ENCODE peak calls at places on chromosomes 11 and 22, in seven cellular contexts. D is EH; W is nephron progenitor cell; E is NCI-H2029 treated with DMSO at 0.1 percent for 48 hours; G is nucleus accumbens; A is left cardiac atrium; Z is activated CD4-positive, alpha-beta memory T cell treated with anti-CD3 and anti-CD28 coated beads, Interleukin-2, amount 10 ng/mL, durations not matched to agents 7 days and 5 days. B is an unnamed sample.

GRCh38 chr11:68374531-68374930 is 62.1 kb downstream of the LRP5 start:
- DNase-seq in D (peak), W (no peak), E (no peak), G (no peak), A (no peak), Z (no peak), B (no peak)

GRCh38 chr11:122634507-122634906 is 21.0 kb upstream of the UBASH3B start:
- DNase-seq in D (peak), W (peak), E (no peak), G (no peak), A (no peak), Z (no peak), B (no peak)

GRCh38 chr11:93490996-93491618 is 52.1 kb downstream of the SMCO4 start:
- DNase-seq in D (no peak), W (no peak), E (no peak), G (no peak), A (no peak), Z (no peak), B (no peak)

GRCh38 chr11:104462346-104462745 is 298.4 kb upstream of the PDGFD start:
- DNase-seq in D (no peak), W (no peak), E (no peak), G (no peak), A (peak), Z (no peak), B (no peak)

GRCh38 chr11:125166903-125167291 is 2.3 kb downstream of the PKNOX2 start:
- DNase-seq in D (no peak), W (no peak), E (no peak), G (no peak), A (no peak), Z (no peak), B (no peak)

GRCh38 chr11:10674440-10674855 is 19.1 kb downstream of the IRAG1 start:
- DNase-seq in D (peak), W (no peak), E (no peak), G (no peak), A (peak), Z (no peak), B (no peak)

GRCh38 chr22:20530368-20531153 is 23.2 kb downstream of the MED15 start:
- DNase-seq in D (peak), W (no peak), E (no peak), G (no peak), A (no peak), Z (no peak), B (no peak)

GRCh38 chr11:35239476-35240075 is 100.6 kb downstream of the CD44 start:
- DNase-seq in D (no peak), W (no peak), E (no peak), G (no peak), A (no peak), Z (no peak), B (no peak)

GRCh38 chr11:69665669-69666068 is 9.5 kb downstream of the LTO1 start:
- DNase-seq in D (no peak), W (no peak), E (no peak), G (no peak), A (no peak), Z (no peak), B (peak)

GRCh38 chr11:77647906-77648305 is 10.3 kb upstream of the CLNS1A start:
- DNase-seq in D (peak), W (no peak), E (no peak), G (no peak), A (no peak), Z (no peak), B (no peak)

GRCh38 chr22:50151571-50152537 is 18.7 kb upstream of the PANX2 start:
- DNase-seq in D (no peak), W (no peak), E (no peak), G (no peak), A (no peak), Z (no peak), B (no peak)

B was measured in posterior cingulate gyrus.